ENCODE peak calls at places on chromosomes 12 and 14, in seven cellular contexts. P is left ventricle myocardium inferior, R is T47D, E is IMR-90, W is cardiac muscle cell, S is left lobe of liver, L is lower lobe of right lung. B is an unnamed sample.

GRCh38 chr12:13347241-13348043 is 150.9 kb downstream of the EMP1 start:
- DNase-seq in R (no peak), P (no peak), L (no peak), S (no peak), W (peak; percentile 45), E (peak; percentile 56), B (no peak)

GRCh38 chr14:104756477-104757237 is 3.7 kb downstream of the SIVA1 start:
- DNase-seq in S (no peak), W (no peak), L (no peak), E (no peak), P (no peak), R (no peak), B (no peak)

GRCh38 chr12:47088021-47088944 is 8.5 kb upstream of the AMIGO2 start:
- DNase-seq in L (no peak), S (no peak), E (peak; percentile 61), R (peak; percentile 42), P (no peak), W (peak; percentile 41), B (no peak)

GRCh38 chr12:71846322-71846940 is 6.9 kb downstream of the TBC1D15 start:
- DNase-seq in W (peak; percentile 54), L (no peak), S (no peak), R (peak; percentile 74), P (no peak), E (peak; percentile 47), B (no peak)

GRCh38 chr12:10618338-10618987 is 5.1 kb upstream of the MAGOHB start:
- DNase-seq in R (no peak), S (no peak), W (peak; percentile 35), P (no peak), E (peak; percentile 88), L (no peak), B (no peak)

GRCh38 chr14:91229743-91230200 is 14.7 kb downstream of the GPR68 start:
- DNase-seq in L (no peak), W (peak; percentile 47), S (no peak), P (no peak), E (peak; percentile 61), R (no peak), B (no peak)

GRCh38 chr14:30330452-30330851 is 228.5 kb upstream of the G2E3 start:
- DNase-seq in W (peak; percentile 14), P (no peak), S (no peak), R (peak; percentile 29), E (no peak), L (no peak), B (no peak)

GRCh38 chr12:70151993-70152392 is 91.2 kb upstream of the CNOT2 start:
- DNase-seq in L (no peak), P (no peak), S (no peak), R (no peak), E (no peak), W (no peak), B (no peak)

GRCh38 chr14:52360831-52361230 is 46.7 kb downstream of the PTGER2 start:
- DNase-seq in W (peak; percentile 17), S (no peak), L (no peak), R (no peak), E (no peak), P (no peak), B (no peak)

GRCh38 chr12:119158004-119158776 is 20.5 kb upstream of the HSPB8 start:
- DNase-seq in E (no peak), P (no peak), S (no peak), R (no peak), L (no peak), W (no peak), B (peak; percentile 78)

GRCh38 chr14:90399541-90400444 is 3.0 kb downstream of the CALM1 start:
- DNase-seq in W (peak; percentile 93), E (peak; percentile 88), L (peak; percentile 93), S (peak; percentile 85), P (peak; percentile 88), R (peak; percentile 94), B (peak; percentile 94)

GRCh38 chr12:85190728-85191127 is 89.3 kb upstream of the ALX1 start:
- DNase-seq in S (no peak), L (no peak), R (no peak), E (no peak), P (no peak), W (no peak), B (no peak)

B was measured in cardiac septum.